ENCODE peak calls at places on chromosomes 6 and 20, in eight cellular contexts. R is Karpas-422, I is heart left ventricle, G is mesenchymal stem cell, T is MM.1S, A is body of pancreas, Z is bronchial epithelial cell, Q is mesendoderm. Y is an unnamed sample. For H3K36me3, the result is how much of the 10 kb centered on the place peaks cover.

GRCh38 chr20:4326194-4327065 is 311.1 kb upstream of the RNF24 start:
- DNase-seq in G (no peak), R (no peak), Q (no peak), A (no peak), Z (peak), T (no peak), I (peak), Y (peak)

GRCh38 chr6:29537714-29538403 is 21.7 kb downstream of the UBD start:
- DNase-seq in Q (no peak), Z (no peak), A (no peak), G (no peak), R (no peak), I (no peak), T (no peak), Y (no peak)

GRCh38 chr6:466564-466963 is 75.0 kb downstream of the IRF4 start:
- DNase-seq in Z (no peak), G (no peak), R (no peak), Q (no peak), T (no peak), A (no peak), I (no peak), Y (no peak)

GRCh38 chr6:17098007-17098406 is 3.8 kb upstream of the STMND1 start:
- DNase-seq in T (no peak), I (no peak), G (no peak), R (no peak), Z (no peak), Q (no peak), A (no peak), Y (no peak)

GRCh38 chr6:14231071-14231483 is 113.5 kb downstream of the CD83 start:
- DNase-seq in A (no peak), Z (no peak), T (no peak), Q (no peak), R (no peak), I (no peak), G (no peak), Y (no peak)

GRCh38 chr20:49591217-49591865 is 23.4 kb upstream of the PTGIS start:
- DNase-seq in Z (no peak), Q (no peak), T (no peak), R (no peak), I (peak), G (no peak), A (no peak), Y (no peak)

GRCh38 chr6:91088976-91089375 is 502.1 kb upstream of the MAP3K7 start:
- DNase-seq in A (no peak), R (no peak), I (no peak), T (no peak), Q (peak), Z (no peak), G (no peak), Y (no peak)

GRCh38 chr20:38343107-38343797 is 3.0 kb upstream of the LBP start:
- DNase-seq in I (no peak), G (peak), T (no peak), A (peak), R (no peak), Q (no peak), Z (no peak), Y (no peak)

GRCh38 chr20:60361761-60362410 is 403.7 kb downstream of the CDH26 start:
- DNase-seq in Q (peak), T (no peak), R (no peak), G (no peak), Z (no peak), A (no peak), I (no peak), Y (no peak)

DNA sequence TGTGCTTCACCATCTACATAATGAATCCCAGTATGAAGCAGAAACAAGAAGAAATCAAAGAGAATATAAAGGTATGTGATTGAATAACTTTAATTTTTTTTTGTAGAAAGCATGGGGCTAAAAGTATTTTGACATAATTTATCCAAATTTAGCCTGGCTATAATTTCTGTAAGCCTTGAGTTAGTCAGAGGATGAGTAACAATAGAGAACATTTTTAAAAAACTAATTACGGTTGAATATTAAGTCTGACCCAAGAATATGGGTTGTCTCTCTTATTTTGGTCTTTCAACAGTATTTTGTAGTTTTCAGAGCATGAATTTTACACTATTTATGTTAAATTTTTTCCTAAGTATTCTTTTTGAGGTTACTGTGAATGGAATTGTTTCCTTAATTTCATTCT is 2.5 kb downstream of the GMNN start:
- DNase-seq in T (no peak), A (no peak), Z (no peak), R (no peak), I (no peak), Q (no peak), G (no peak), Y (no peak)
- H3K36me3 ChIP-seq in T (under half), A (under half), Z (under half), R (under half), I (under half), Q (under half), G (under half), Y (under half)

GRCh38 chr20:57678340-57678739 is 31.5 kb downstream of the PMEPA1 start:
- DNase-seq in A (no peak), Q (no peak), I (no peak), G (no peak), Z (no peak), R (peak), T (peak), Y (no peak)

GRCh38 chr20:57680934-57681914 is 28.6 kb downstream of the PMEPA1 start:
- DNase-seq in A (no peak), R (peak), Q (no peak), I (no peak), G (no peak), Z (no peak), T (peak), Y (no peak)

GRCh38 chr20:57677323-57677982 is 32.4 kb downstream of the PMEPA1 start:
- DNase-seq in Z (no peak), I (no peak), R (no peak), A (no peak), T (no peak), G (no peak), Q (no peak), Y (no peak)

GRCh38 chr20:57680131-57680716 is 29.6 kb downstream of the PMEPA1 start:
- DNase-seq in G (no peak), Q (no peak), Z (no peak), R (peak), A (no peak), I (no peak), T (peak), Y (no peak)

GRCh38 chr20:57679113-57679512 is 30.7 kb downstream of the PMEPA1 start:
- DNase-seq in R (peak), Q (no peak), G (no peak), T (peak), A (no peak), Z (no peak), I (no peak), Y (no peak)
- H3K36me3 ChIP-seq in R (under half), Q (under half), G (under half), T (under half), A (under half), Z (under half), I (under half), Y (under half)

DNA sequence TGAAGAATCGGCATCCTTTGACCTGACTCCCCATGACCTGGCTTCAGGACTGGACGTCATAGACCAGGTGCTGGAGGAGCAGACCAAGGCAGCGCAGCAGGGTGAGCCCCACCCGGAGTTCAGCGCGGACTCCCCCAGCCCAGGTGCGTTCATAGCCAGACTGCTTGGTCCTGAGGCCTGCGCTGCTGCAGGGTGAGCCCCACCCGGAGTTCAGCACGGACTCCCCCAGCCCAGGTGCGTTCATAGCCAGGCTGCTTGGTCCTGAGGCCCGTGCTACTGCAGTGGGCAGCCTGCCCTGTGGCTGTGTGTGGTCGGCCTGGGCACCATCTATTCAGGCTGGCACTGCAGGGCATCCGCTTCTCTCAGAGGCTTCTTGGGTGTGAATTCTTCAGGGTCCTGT is 15.8 kb downstream of the RTEL1 start:
- DNase-seq in G (no peak), I (peak), T (no peak), A (no peak), Q (no peak), Z (no peak), R (no peak), Y (no peak)
- H3K36me3 ChIP-seq in G (half or more), I (half or more), T (under half), A (under half), Q (under half), Z (under half), R (under half), Y (half or more)

DNA sequence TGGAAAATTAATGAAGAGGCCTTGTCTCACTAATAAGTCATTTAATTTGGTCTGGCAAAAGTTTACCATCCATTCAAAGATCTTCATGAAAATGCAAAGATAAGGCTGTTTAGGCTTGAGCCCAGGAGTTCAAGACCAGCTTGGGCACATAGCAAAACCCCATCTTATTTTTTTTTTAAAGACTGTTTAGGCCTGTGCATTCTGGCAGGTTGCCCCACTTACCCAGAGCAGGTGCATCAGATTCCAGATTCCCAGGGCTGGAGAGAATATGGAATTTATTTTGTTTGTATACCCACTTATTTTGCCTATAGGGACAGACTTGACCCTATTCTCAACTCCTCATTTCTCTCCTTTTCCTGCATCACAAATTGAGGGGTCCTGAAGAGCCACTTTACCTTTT is 5.7 kb downstream of the FOXO3 start:
- DNase-seq in T (no peak), Z (no peak), R (no peak), Q (no peak), I (no peak), A (peak), G (no peak), Y (no peak)
- H3K36me3 ChIP-seq in T (under half), Z (under half), R (under half), Q (under half), I (half or more), A (under half), G (under half), Y (under half)

GRCh38 chr20:25276533-25277050 is 28.7 kb downstream of the PYGB start:
- DNase-seq in A (peak), Q (no peak), T (no peak), G (no peak), I (peak), R (no peak), Z (no peak), Y (peak)

GRCh38 chr20:25275813-25276532 is 28.1 kb downstream of the PYGB start:
- DNase-seq in A (peak), R (no peak), I (peak), Z (no peak), T (no peak), Q (no peak), G (no peak), Y (peak)

GRCh38 chr20:25277941-25278521 is 30.1 kb downstream of the PYGB start:
- DNase-seq in Q (no peak), I (peak), A (peak), R (no peak), T (no peak), Z (no peak), G (no peak), Y (peak)

GRCh38 chr20:25278636-25279361 is 30.9 kb downstream of the PYGB start:
- DNase-seq in Z (no peak), G (no peak), R (no peak), T (no peak), I (peak), Q (no peak), A (no peak), Y (peak)

DNA sequence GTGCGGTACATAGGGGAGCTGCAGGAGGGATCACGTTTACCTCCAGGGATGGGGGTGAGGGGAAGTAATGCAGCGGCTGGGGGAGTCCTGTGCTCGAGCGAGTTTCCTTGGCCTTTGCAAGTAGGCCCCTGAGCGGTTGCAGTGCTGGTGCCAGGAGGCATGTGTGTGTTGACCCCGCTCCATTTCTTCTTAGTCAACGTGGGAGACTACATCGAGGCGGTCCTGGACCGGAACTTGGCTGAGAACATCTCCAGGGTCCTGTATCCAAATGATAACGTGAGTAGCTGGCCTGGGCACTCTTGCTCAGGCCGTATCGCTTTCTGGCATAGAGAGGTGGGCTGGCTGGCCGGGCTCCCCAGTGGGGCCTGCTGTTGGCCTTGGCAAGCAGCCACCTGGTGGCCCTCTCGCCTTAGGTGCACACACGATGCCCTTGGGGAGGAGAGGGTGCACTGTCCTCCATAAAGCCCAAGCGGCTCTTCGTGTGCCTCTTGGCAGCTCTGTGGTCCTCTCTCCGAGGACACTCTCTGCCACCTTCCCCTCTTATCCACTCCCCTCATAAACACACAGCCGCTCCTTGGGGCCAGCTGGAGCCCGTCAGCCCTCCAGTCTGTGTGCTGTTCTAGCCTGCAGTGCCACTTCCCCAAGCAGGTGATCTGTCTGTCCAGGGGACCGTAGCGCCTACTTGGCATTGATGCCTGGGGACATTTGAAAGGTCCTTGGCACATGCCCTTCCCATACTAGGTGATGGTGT is 29.3 kb downstream of the PYGB start:
- DNase-seq in G (no peak), Q (no peak), R (no peak), T (no peak), I (peak), Z (no peak), A (peak), Y (peak)
- H3K36me3 ChIP-seq in G (half or more), Q (under half), R (under half), T (under half), I (half or more), Z (half or more), A (under half), Y (half or more)